ENCODE peak calls at places on chromosomes 4 and X, in nine cellular contexts. M, W, I, P, T, U, J, G and H are unnamed samples. For H3K4me1, the result is how much of the 10 kb centered on the place peaks cover.

GRCh38 chr4:110064295-110064694 is 134.1 kb downstream of the ELOVL6 start:
- DNase-seq in M (no peak), W (no peak), I (no peak), P (no peak), T (no peak), U (no peak), J (no peak), G (no peak), H (no peak)

GRCh38 chr4:37528161-37528560 is 158.0 kb downstream of the RELL1 start:
- DNase-seq in M (peak), W (no peak), I (no peak), P (no peak), T (peak), U (no peak), J (no peak), G (no peak), H (no peak)

GRCh38 chr4:122341906-122342305 is 36.9 kb upstream of the ADAD1 start:
- DNase-seq in M (no peak), W (no peak), I (peak), P (no peak), T (no peak), U (no peak), J (no peak), G (no peak), H (no peak)

GRCh38 chr4:74230902-74231499 is 73.1 kb downstream of the MTHFD2L start:
- DNase-seq in M (peak), W (no peak), I (peak), P (no peak), T (peak), U (no peak), J (no peak), G (peak), H (no peak)

GRCh38 chrX:133607419-133608348 is 192.4 kb upstream of the GPC4 start:
- DNase-seq in M (no peak), W (no peak), I (no peak), P (no peak), T (no peak), U (no peak), J (no peak), G (no peak), H (no peak)

GRCh38 chrX:107831071-107831470 is 5.4 kb downstream of the MID2 start:
- DNase-seq in M (no peak), W (no peak), I (no peak), P (no peak), T (no peak), U (no peak), J (no peak), G (no peak), H (no peak)

GRCh38 chr4:88244821-88245579 is 39.4 kb downstream of the PPM1K start:
- DNase-seq in M (no peak), W (no peak), I (no peak), P (no peak), T (no peak), U (peak), J (peak), G (no peak), H (no peak)

GRCh38 chr4:80434238-80434637 is 98.7 kb downstream of the CFAP299 start:
- DNase-seq in M (no peak), W (no peak), I (peak), P (no peak), T (no peak), U (peak), J (no peak), G (no peak), H (no peak)

GRCh38 chr4:119834901-119835300 is 206.3 kb upstream of the PDE5A start:
- DNase-seq in M (no peak), W (no peak), I (no peak), P (no peak), T (no peak), U (no peak), J (no peak), G (no peak), H (no peak)

GRCh38 chr4:71566856-71567255 is 217.0 kb downstream of the GC start:
- DNase-seq in M (no peak), W (no peak), I (no peak), P (no peak), T (no peak), U (no peak), J (no peak), G (no peak), H (no peak)

GRCh38 chr4:61374612-61374920 is 174.4 kb downstream of the ADGRL3 start:
- DNase-seq in M (no peak), W (no peak), I (peak), P (no peak), T (no peak), U (no peak), J (no peak), G (no peak), H (no peak)

GRCh38 chrX:12447448-12448154 is 309.3 kb downstream of the FRMPD4 start:
- DNase-seq in M (no peak), W (peak), I (peak), P (no peak), T (no peak), U (no peak), J (no peak), G (no peak), H (no peak)

DNA sequence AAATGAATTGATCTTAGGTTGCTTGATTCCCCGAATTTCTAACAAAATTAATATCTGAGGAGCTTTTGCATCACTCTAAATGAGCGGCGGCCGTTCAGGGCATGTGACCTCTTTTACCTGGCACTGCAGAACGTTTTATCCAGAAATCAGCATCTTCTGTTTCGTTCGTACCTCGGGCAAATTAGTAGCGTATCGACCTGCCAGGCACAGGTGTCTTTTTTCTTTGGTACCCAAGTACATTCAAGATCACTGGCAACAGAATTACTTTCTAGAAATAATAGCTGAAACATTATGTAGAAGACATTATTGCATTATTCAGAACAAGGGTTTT is 926 bp downstream of the KLHL2 start:
- DNase-seq in M (no peak), W (no peak), I (no peak), P (no peak), T (no peak), U (no peak), J (no peak), G (no peak), H (no peak)
- H3K4me1 ChIP-seq in M (under half), W (half or more), I (under half), P (under half), T (under half), U (under half), J (under half), G (under half), H (under half)

GRCh38 chr4:170721812-170722373 is 632.1 kb upstream of the AADAT start:
- DNase-seq in M (no peak), W (no peak), I (no peak), P (no peak), T (no peak), U (no peak), J (no peak), G (no peak), H (no peak)

DNA sequence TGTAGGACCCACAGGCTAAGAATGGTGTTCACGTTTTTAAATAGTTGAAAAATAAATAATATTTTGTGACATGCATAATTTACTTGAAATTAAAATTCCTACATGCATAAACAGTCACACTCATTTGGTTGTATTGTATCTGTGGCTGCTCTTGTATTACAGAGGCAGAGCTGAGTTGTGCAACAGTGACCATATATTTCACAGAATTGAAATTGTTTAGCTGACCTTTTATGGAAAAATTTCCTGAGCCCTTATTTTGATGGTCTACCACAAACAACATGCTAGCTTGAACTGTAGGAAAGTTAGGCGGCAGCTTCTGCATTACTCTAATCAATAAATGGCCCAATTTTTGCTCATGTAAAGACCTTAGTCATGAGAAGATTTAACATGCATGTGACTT is 633.4 kb upstream of the AADAT start:
- DNase-seq in M (no peak), W (no peak), I (no peak), P (no peak), T (no peak), U (no peak), J (no peak), G (no peak), H (no peak)
- H3K4me1 ChIP-seq in M (under half), W (under half), I (under half), P (under half), T (under half), U (under half), J (under half), G (under half), H (under half)

GRCh38 chrX:123990169-123990568 is 28.7 kb downstream of the STAG2 start:
- DNase-seq in M (no peak), W (no peak), I (no peak), P (no peak), T (no peak), U (no peak), J (no peak), G (no peak), H (no peak)
- H3K4me1 ChIP-seq in M (under half), W (under half), I (under half), P (under half), T (under half), U (under half), J (under half), G (under half), H (under half)

DNA sequence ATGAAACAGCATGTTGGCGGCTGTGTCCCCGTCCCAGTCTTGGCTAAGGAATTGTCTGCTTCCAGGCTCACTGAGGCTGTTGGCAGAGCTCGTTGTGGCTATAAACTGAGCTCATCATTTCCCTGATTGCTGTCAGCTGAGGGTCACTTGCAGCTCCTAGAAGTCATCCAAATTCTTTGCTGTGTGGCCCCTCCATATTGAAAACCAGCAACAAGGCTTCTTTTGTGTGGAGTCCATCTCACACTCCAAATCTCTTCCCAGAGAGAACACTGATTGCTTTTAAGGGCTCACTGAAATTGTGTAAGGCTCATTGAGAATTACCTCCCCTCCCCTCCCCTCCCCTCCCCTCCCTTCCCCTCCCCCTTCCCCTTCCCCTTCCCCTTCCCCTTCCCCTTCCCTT is 23.3 kb downstream of the TBC1D14 start:
- DNase-seq in M (no peak), W (no peak), I (no peak), P (no peak), T (no peak), U (no peak), J (no peak), G (no peak), H (no peak)
- H3K4me1 ChIP-seq in M (under half), W (under half), I (under half), P (under half), T (under half), U (under half), J (under half), G (under half), H (under half)

GRCh38 chr4:56246230-56246610 is 141.1 kb downstream of the AASDH start:
- DNase-seq in M (no peak), W (no peak), I (no peak), P (no peak), T (no peak), U (no peak), J (no peak), G (no peak), H (no peak)
- H3K4me1 ChIP-seq in M (under half), W (under half), I (under half), P (under half), T (under half), U (under half), J (under half), G (under half), H (under half)

DNA sequence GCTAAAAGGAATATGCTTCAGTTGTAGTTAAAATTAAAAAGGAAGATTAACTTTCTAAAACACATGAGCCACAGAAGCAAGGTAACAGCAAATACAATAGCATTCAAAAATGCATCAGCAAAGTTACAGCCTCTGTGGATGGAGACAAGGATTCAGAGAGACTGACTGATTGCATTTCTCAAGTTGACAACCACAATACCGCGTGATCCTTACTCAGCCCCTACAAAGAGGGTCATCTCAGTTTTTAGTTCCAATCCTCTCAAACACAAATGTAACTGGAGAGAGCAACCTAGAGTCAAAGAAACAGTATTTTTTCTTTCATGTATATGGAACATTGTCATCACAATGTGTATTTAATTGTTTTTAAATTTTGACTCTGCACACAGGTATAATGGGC is 14.2 kb upstream of the C1QTNF7 start:
- DNase-seq in M (no peak), W (no peak), I (no peak), P (no peak), T (no peak), U (no peak), J (no peak), G (no peak), H (no peak)
- H3K4me1 ChIP-seq in M (under half), W (under half), I (under half), P (under half), T (under half), U (under half), J (under half), G (under half), H (under half)